ENCODE peak calls at places on chromosome 16, in five cellular contexts. One of them, this sample, is unnamed.

GRCh38 chr16:20675488-20676267 is 21.8 kb downstream of the ACSM1 start:
- DNase-seq in cardiac muscle cell: peak; percentile 57
- DNase-seq in prostate gland: peak; percentile 76
- DNase-seq in aorta: no peak
- DNase-seq in tibial artery: peak; percentile 68
- DNase-seq in this sample: peak; percentile 80

GRCh38 chr16:593406-593805 is 3.5 kb downstream of the RAB40C start:
- DNase-seq in cardiac muscle cell: no peak
- DNase-seq in tibial artery: no peak
- DNase-seq in prostate gland: peak; percentile 84
- DNase-seq in aorta: no peak
- DNase-seq in this sample: peak; percentile 89

GRCh38 chr16:6835516-6835915 is 497.1 kb upstream of the RBFOX1 start:
- DNase-seq in prostate gland: no peak
- DNase-seq in cardiac muscle cell: no peak
- DNase-seq in aorta: no peak
- DNase-seq in tibial artery: no peak
- DNase-seq in this sample: no peak

GRCh38 chr16:16083421-16084156 is 134.2 kb downstream of the ABCC1 start:
- DNase-seq in cardiac muscle cell: peak; percentile 25
- DNase-seq in tibial artery: no peak
- DNase-seq in aorta: no peak
- DNase-seq in prostate gland: no peak
- DNase-seq in this sample: no peak

GRCh38 chr16:83967091-83967490 is 953 bp upstream of the NECAB2 start:
- DNase-seq in tibial artery: no peak
- DNase-seq in cardiac muscle cell: no peak
- DNase-seq in aorta: peak; percentile 8
- DNase-seq in prostate gland: no peak
- DNase-seq in this sample: no peak

GRCh38 chr16:29899516-29900101 is at the start of gene SEZ6L2:
- DNase-seq in tibial artery: no peak
- DNase-seq in aorta: peak; percentile 68
- DNase-seq in prostate gland: peak; percentile 82
- DNase-seq in cardiac muscle cell: peak; percentile 97
- DNase-seq in this sample: no peak

GRCh38 chr16:67803894-67804293 is 2.5 kb downstream of the RANBP10 start:
- DNase-seq in cardiac muscle cell: no peak
- DNase-seq in prostate gland: no peak
- DNase-seq in tibial artery: no peak
- DNase-seq in aorta: no peak
- DNase-seq in this sample: no peak

GRCh38 chr16:65908568-65908967 is 457.9 kb upstream of the CDH5 start:
- DNase-seq in tibial artery: no peak
- DNase-seq in prostate gland: no peak
- DNase-seq in cardiac muscle cell: no peak
- DNase-seq in aorta: no peak
- DNase-seq in this sample: no peak

GRCh38 chr16:31538199-31538598 is 10.5 kb downstream of the AHSP start:
- DNase-seq in prostate gland: no peak
- DNase-seq in aorta: no peak
- DNase-seq in cardiac muscle cell: no peak
- DNase-seq in tibial artery: no peak
- DNase-seq in this sample: no peak

GRCh38 chr16:73067671-73068545 is 20.0 kb upstream of the ZFHX3 start:
- DNase-seq in prostate gland: no peak
- DNase-seq in aorta: peak; percentile 52
- DNase-seq in tibial artery: peak; percentile 65
- DNase-seq in cardiac muscle cell: no peak
- DNase-seq in this sample: no peak
- H3K4me3 ChIP-seq in prostate gland: no peak overlapping the region
- H3K4me3 ChIP-seq in aorta: no peak overlapping the region
- H3K4me3 ChIP-seq in tibial artery: no peak overlapping the region
- H3K4me3 ChIP-seq in cardiac muscle cell: no peak overlapping the region
- H3K4me3 ChIP-seq in this sample: no peak overlapping the region

GRCh38 chr16:17303101-17303500 is 167.7 kb downstream of the XYLT1 start:
- DNase-seq in cardiac muscle cell: no peak
- DNase-seq in tibial artery: no peak
- DNase-seq in aorta: no peak
- DNase-seq in prostate gland: no peak
- DNase-seq in this sample: no peak

GRCh38 chr16:17304124-17304813 is 166.5 kb downstream of the XYLT1 start:
- DNase-seq in cardiac muscle cell: no peak
- DNase-seq in tibial artery: no peak
- DNase-seq in prostate gland: peak; percentile 92
- DNase-seq in aorta: no peak
- DNase-seq in this sample: peak; percentile 68

GRCh38 chr16:17305694-17306093 is 165.1 kb downstream of the XYLT1 start:
- DNase-seq in aorta: no peak
- DNase-seq in prostate gland: no peak
- DNase-seq in tibial artery: no peak
- DNase-seq in cardiac muscle cell: no peak
- DNase-seq in this sample: no peak

GRCh38 chr16:17306745-17307144 is 164.0 kb downstream of the XYLT1 start:
- DNase-seq in aorta: no peak
- DNase-seq in prostate gland: no peak
- DNase-seq in tibial artery: no peak
- DNase-seq in cardiac muscle cell: no peak
- DNase-seq in this sample: no peak

DNA sequence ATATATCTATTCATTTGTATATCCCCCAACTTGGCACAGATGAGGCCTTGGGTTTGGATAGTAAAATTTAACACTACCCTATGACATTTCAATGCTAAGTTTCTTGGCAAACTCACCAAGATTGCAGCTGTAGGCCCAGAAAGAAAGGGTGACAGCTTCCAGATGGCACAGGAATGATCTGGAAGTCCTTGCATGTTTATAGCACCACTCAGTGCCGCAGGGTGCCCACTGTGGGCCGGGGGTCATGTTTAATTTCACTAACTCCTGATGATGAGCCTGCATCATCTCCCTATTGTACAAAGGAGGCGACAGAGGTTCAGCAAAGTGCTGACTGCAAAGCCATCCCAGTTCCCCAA is 166.0 kb downstream of the XYLT1 start:
- DNase-seq in tibial artery: no peak
- DNase-seq in aorta: no peak
- DNase-seq in cardiac muscle cell: no peak
- DNase-seq in prostate gland: no peak
- DNase-seq in this sample: peak; percentile 48
- H3K4me1 ChIP-seq in tibial artery: peaks cover 14% of the 10 kb centered on the region
- H3K4me1 ChIP-seq in aorta: no peaks in the 10 kb centered on the region
- H3K4me1 ChIP-seq in cardiac muscle cell: peaks cover 9% of the 10 kb centered on the region
- H3K4me1 ChIP-seq in prostate gland: peaks cover 19% of the 10 kb centered on the region
- H3K4me1 ChIP-seq in this sample: peaks cover 50% of the 10 kb centered on the region

GRCh38 chr16:4925791-4926190 is 11.2 kb downstream of the PPL start:
- DNase-seq in prostate gland: no peak
- DNase-seq in tibial artery: no peak
- DNase-seq in aorta: no peak
- DNase-seq in cardiac muscle cell: no peak
- DNase-seq in this sample: no peak
- H3K27ac ChIP-seq in prostate gland: peak overlapping the region; percentile 55
- H3K27ac ChIP-seq in tibial artery: no peak overlapping the region
- H3K27ac ChIP-seq in aorta: no peak overlapping the region
- H3K27ac ChIP-seq in cardiac muscle cell: no peak overlapping the region
- H3K27ac ChIP-seq in this sample: peak overlapping the region; percentile 90

GRCh38 chr16:11255737-11256656 is at the start of gene SOCS1:
- DNase-seq in tibial artery: peak; percentile 91
- DNase-seq in aorta: peak; percentile 88
- DNase-seq in cardiac muscle cell: peak; percentile 92
- DNase-seq in prostate gland: peak; percentile 86
- DNase-seq in this sample: peak; percentile 85

GRCh38 chr16:11256657-11257130 is 690 bp upstream of the SOCS1 start:
- DNase-seq in cardiac muscle cell: peak; percentile 72
- DNase-seq in prostate gland: peak; percentile 29
- DNase-seq in aorta: peak; percentile 84
- DNase-seq in tibial artery: peak; percentile 86
- DNase-seq in this sample: peak; percentile 68

GRCh38 chr16:11258553-11259287 is 2.7 kb upstream of the SOCS1 start:
- DNase-seq in prostate gland: no peak
- DNase-seq in cardiac muscle cell: no peak
- DNase-seq in aorta: peak; percentile 65
- DNase-seq in tibial artery: peak; percentile 82
- DNase-seq in this sample: peak; percentile 85

GRCh38 chr16:11259288-11259621 is 3.3 kb upstream of the SOCS1 start:
- DNase-seq in cardiac muscle cell: no peak
- DNase-seq in aorta: no peak
- DNase-seq in tibial artery: no peak
- DNase-seq in prostate gland: no peak
- DNase-seq in this sample: no peak

GRCh38 chr16:11257131-11257938 is 1.3 kb upstream of the SOCS1 start:
- DNase-seq in aorta: peak; percentile 87
- DNase-seq in cardiac muscle cell: peak; percentile 87
- DNase-seq in prostate gland: peak; percentile 73
- DNase-seq in tibial artery: peak; percentile 92
- DNase-seq in this sample: peak; percentile 82
- H3K4me3 ChIP-seq in aorta: no peak overlapping the region
- H3K4me3 ChIP-seq in cardiac muscle cell: peak overlapping the region; percentile 81
- H3K4me3 ChIP-seq in prostate gland: peak overlapping the region; percentile 73
- H3K4me3 ChIP-seq in tibial artery: peak overlapping the region; percentile 81
- H3K4me3 ChIP-seq in this sample: no peak overlapping the region

GRCh38 chr16:88855736-88856121 is 1.0 kb downstream of the GALNS start:
- DNase-seq in prostate gland: no peak
- DNase-seq in cardiac muscle cell: no peak
- DNase-seq in tibial artery: no peak
- DNase-seq in aorta: no peak
- DNase-seq in this sample: no peak

GRCh38 chr16:88855176-88855575 is 1.6 kb downstream of the GALNS start:
- DNase-seq in aorta: no peak
- DNase-seq in tibial artery: no peak
- DNase-seq in prostate gland: no peak
- DNase-seq in cardiac muscle cell: no peak
- DNase-seq in this sample: no peak

GRCh38 chr16:88857728-88858339 is 907 bp downstream of the TRAPPC2L start:
- DNase-seq in prostate gland: peak; percentile 66
- DNase-seq in aorta: peak; percentile 87
- DNase-seq in tibial artery: peak; percentile 81
- DNase-seq in cardiac muscle cell: peak; percentile 83
- DNase-seq in this sample: peak; percentile 69

GRCh38 chr16:88856828-88857727 is at the start of the genes GALNS and TRAPPC2L:
- DNase-seq in prostate gland: peak; percentile 98
- DNase-seq in tibial artery: peak; percentile 99
- DNase-seq in cardiac muscle cell: peak; percentile 98
- DNase-seq in aorta: peak; percentile 98
- DNase-seq in this sample: peak; percentile 99

GRCh38 chr16:88856122-88856827 is 472 bp downstream of the GALNS start:
- DNase-seq in tibial artery: no peak
- DNase-seq in cardiac muscle cell: no peak
- DNase-seq in aorta: no peak
- DNase-seq in prostate gland: peak; percentile 14
- DNase-seq in this sample: peak; percentile 23
- H3K4me1 ChIP-seq in tibial artery: peaks cover 13% of the 10 kb centered on the region
- H3K4me1 ChIP-seq in cardiac muscle cell: no peaks in the 10 kb centered on the region
- H3K4me1 ChIP-seq in aorta: no peaks in the 10 kb centered on the region
- H3K4me1 ChIP-seq in prostate gland: peaks cover 3% of the 10 kb centered on the region
- H3K4me1 ChIP-seq in this sample: peaks cover 17% of the 10 kb centered on the region

This sample was measured in thyroid gland.